ENCODE peak calls at places on chromosomes 2 and 18, in five cellular contexts. G, T, Z, R and S are unnamed samples.

GRCh38 chr2:207504513-207505171 is 25.1 kb upstream of the CREB1 start:
- DNase-seq in Z (peak), T (no peak), G (no peak), R (peak), S (peak)

GRCh38 chr2:224983719-224984388 is 58.4 kb downstream of the DOCK10 start:
- DNase-seq in T (no peak), R (no peak), Z (peak), G (peak), S (peak)

GRCh38 chr2:15527074-15527739 is 33.9 kb downstream of the NBAS start:
- DNase-seq in Z (no peak), R (no peak), T (no peak), G (no peak), S (no peak)

GRCh38 chr2:25018681-25019080 is 23.2 kb upstream of the EFR3B start:
- DNase-seq in T (no peak), G (no peak), Z (no peak), R (no peak), S (no peak)

GRCh38 chr2:66602341-66602740 is 167.4 kb downstream of the MEIS1 start:
- DNase-seq in G (no peak), Z (no peak), T (no peak), R (no peak), S (no peak)

GRCh38 chr2:119248751-119249150 is 25.1 kb downstream of the STEAP3 start:
- DNase-seq in T (no peak), G (no peak), R (no peak), Z (no peak), S (no peak)

GRCh38 chr2:120395221-120395620 is 49.3 kb downstream of the INHBB start:
- DNase-seq in G (no peak), T (peak), Z (no peak), R (peak), S (no peak)

GRCh38 chr2:181289698-181290097 is 167.5 kb upstream of the ITGA4 start:
- DNase-seq in R (no peak), G (no peak), T (no peak), Z (no peak), S (no peak)

GRCh38 chr2:189267925-189268579 is 88.5 kb upstream of the COL5A2 start:
- DNase-seq in G (no peak), T (no peak), R (no peak), Z (peak), S (peak)

GRCh38 chr2:66729391-66729790 is 294.5 kb downstream of the MEIS1 start:
- DNase-seq in G (no peak), Z (peak), T (no peak), R (no peak), S (peak)

GRCh38 chr2:58557166-58557565 is 316.0 kb upstream of the FANCL start:
- DNase-seq in R (no peak), Z (no peak), G (no peak), T (no peak), S (no peak)

GRCh38 chr18:69402219-69402989 is 1.7 kb downstream of the DOK6 start:
- DNase-seq in Z (peak), R (no peak), T (no peak), G (peak), S (no peak)